ENCODE peak calls at places on chromosomes 12 and 14, in six cellular contexts. M is stimulated activated CD8-positive, alpha-beta memory T cell treated with anti-CD3 and anti-CD28 coated beads, Interleukin-15, amount 100 ng/mL, for 4 hours; R is EL; Z is islet precursor cell; N is HFF-Myc; B is activated CD4-positive, alpha-beta T cell treated with anti-CD3 and anti-CD28 coated beads, Interleukin-2, amount 10 ng/mL, durations not matched to agents 7 days and 5 days. O is an unnamed sample.

GRCh38 chr12:104351023-104351983 is 47.8 kb downstream of the EID3 start:
- DNase-seq in M (no peak), B (no peak), Z (no peak), N (no peak), R (no peak), O (no peak)

GRCh38 chr12:34215893-34216285 is 193.6 kb downstream of the ALG10 start:
- DNase-seq in Z (no peak), B (no peak), N (no peak), M (no peak), R (no peak), O (no peak)

GRCh38 chr14:77902806-77903205 is 102.9 kb downstream of the ADCK1 start:
- DNase-seq in Z (no peak), R (no peak), M (no peak), B (no peak), N (no peak), O (no peak)

GRCh38 chr14:92692822-92693226 is 55.6 kb downstream of the LGMN start:
- DNase-seq in N (no peak), Z (no peak), M (no peak), R (no peak), B (no peak), O (peak; percentile 87)

GRCh38 chr12:2396448-2396871 is 343.7 kb downstream of the CACNA1C start:
- DNase-seq in R (no peak), M (no peak), N (no peak), Z (no peak), B (no peak), O (no peak)

GRCh38 chr12:94265966-94266365 is 117.6 kb downstream of the PLXNC1 start:
- DNase-seq in N (no peak), B (no peak), R (no peak), Z (no peak), M (no peak), O (no peak)

GRCh38 chr12:30533518-30533917 is 162.2 kb downstream of the IPO8 start:
- DNase-seq in N (peak; percentile 2), B (no peak), Z (no peak), M (no peak), R (peak; percentile 3), O (peak; percentile 5)

GRCh38 chr12:97944576-97944975 is 482.0 kb downstream of the RMST start:
- DNase-seq in M (no peak), R (no peak), B (no peak), Z (no peak), N (no peak), O (no peak)

GRCh38 chr12:62656576-62657362 is 190.1 kb downstream of the MON2 start:
- DNase-seq in B (no peak), Z (peak; percentile 53), N (no peak), R (no peak), M (no peak), O (no peak)